ENCODE peak calls at places on chromosomes 4 and X, in seven cellular contexts. K is stomach, P is tibial nerve, H is ovary, Z is SK-N-SH, O is transverse colon, I is sigmoid colon. F is an unnamed sample.

GRCh38 chr4:138242076-138242829 is at the start of gene SLC7A11:
- DNase-seq in K (peak; percentile 78), P (no peak), H (no peak), Z (peak; percentile 27), O (peak; percentile 83), I (no peak), F (no peak)

GRCh38 chrX:110914281-110914680 is 118.7 kb upstream of the CHRDL1 start:
- DNase-seq in K (no peak), P (no peak), H (no peak), Z (no peak), O (no peak), I (no peak), F (no peak)

GRCh38 chr4:6573986-6574746 is 823 bp upstream of the MAN2B2 start:
- DNase-seq in K (no peak), P (no peak), H (no peak), Z (no peak), O (no peak), I (no peak), F (no peak)

GRCh38 chr4:28167411-28167810 is 1306.8 kb downstream of the STIM2 start:
- DNase-seq in K (peak; percentile 44), P (no peak), H (no peak), Z (no peak), O (no peak), I (no peak), F (no peak)

GRCh38 chr4:141530627-141531026 is 105.8 kb upstream of the IL15 start:
- DNase-seq in K (no peak), P (no peak), H (no peak), Z (no peak), O (no peak), I (no peak), F (no peak)

GRCh38 chr4:40189997-40190396 is 6.8 kb upstream of the RHOH start:
- DNase-seq in K (peak; percentile 78), P (no peak), H (peak; percentile 38), Z (no peak), O (no peak), I (no peak), F (no peak)

GRCh38 chrX:134520860-134521390 is 61.0 kb downstream of the HPRT1 start:
- DNase-seq in K (no peak), P (no peak), H (no peak), Z (peak; percentile 61), O (peak; percentile 23), I (no peak), F (no peak)

GRCh38 chr4:38464328-38464727 is 199.7 kb upstream of the KLF3 start:
- DNase-seq in K (no peak), P (no peak), H (no peak), Z (no peak), O (no peak), I (no peak), F (no peak)

GRCh38 chrX:155221351-155221750 is 5.1 kb downstream of the VBP1 start:
- DNase-seq in K (no peak), P (no peak), H (no peak), Z (no peak), O (no peak), I (no peak), F (no peak)

GRCh38 chr4:28177641-28178040 is 1317.0 kb downstream of the STIM2 start:
- DNase-seq in K (no peak), P (no peak), H (no peak), Z (no peak), O (no peak), I (no peak), F (no peak)

GRCh38 chr4:172514011-172514410 is 654.6 kb upstream of the GALNT7 start:
- DNase-seq in K (no peak), P (no peak), H (no peak), Z (no peak), O (peak; percentile 35), I (peak; percentile 35), F (no peak)

GRCh38 chr4:94390804-94391410 is 48.3 kb upstream of the HPGDS start:
- DNase-seq in K (no peak), P (no peak), H (no peak), Z (peak; percentile 20), O (no peak), I (no peak), F (no peak)

GRCh38 chr4:157304769-157305168 is 84.2 kb downstream of the GRIA2 start:
- DNase-seq in K (no peak), P (no peak), H (no peak), Z (no peak), O (no peak), I (no peak), F (no peak)

GRCh38 chr4:26298198-26298950 is 22.4 kb upstream of the RBPJ start:
- DNase-seq in K (no peak), P (no peak), H (no peak), Z (no peak), O (no peak), I (no peak), F (no peak)

GRCh38 chrX:45191383-45191782 is 9.3 kb downstream of the DIPK2B start:
- DNase-seq in K (no peak), P (no peak), H (no peak), Z (no peak), O (no peak), I (no peak), F (no peak)

GRCh38 chr4:105092356-105092755 is 54.3 kb upstream of the TET2 start:
- DNase-seq in K (no peak), P (no peak), H (no peak), Z (no peak), O (no peak), I (no peak), F (no peak)

GRCh38 chrX:5646818-5647217 is 581.8 kb downstream of the NLGN4X start:
- DNase-seq in K (no peak), P (no peak), H (no peak), Z (no peak), O (peak; percentile 16), I (no peak), F (no peak)

GRCh38 chrX:122907375-122907774 is 276.7 kb upstream of the GRIA3 start:
- DNase-seq in K (no peak), P (no peak), H (no peak), Z (no peak), O (no peak), I (no peak), F (no peak)

GRCh38 chr4:184722798-184723197 is 11.1 kb downstream of the CENPU start:
- DNase-seq in K (no peak), P (no peak), H (no peak), Z (no peak), O (peak; percentile 48), I (no peak), F (no peak)

GRCh38 chr4:1093391-1094335 is 19.7 kb downstream of the RNF212 start:
- DNase-seq in K (no peak), P (no peak), H (no peak), Z (no peak), O (no peak), I (no peak), F (no peak)

GRCh38 chr4:100095729-100096595 is 94.3 kb downstream of the DDIT4L start:
- DNase-seq in K (peak; percentile 51), P (peak; percentile 58), H (peak; percentile 67), Z (peak; percentile 50), O (peak; percentile 33), I (peak; percentile 84), F (peak; percentile 68)

GRCh38 chrX:22345884-22346283 is 73.2 kb downstream of the CBLL2 start:
- DNase-seq in K (no peak), P (no peak), H (no peak), Z (no peak), O (no peak), I (no peak), F (no peak)

GRCh38 chrX:3465017-3465416 is 118.6 kb upstream of the MXRA5 start:
- DNase-seq in K (no peak), P (no peak), H (no peak), Z (no peak), O (no peak), I (no peak), F (no peak)

GRCh38 chrX:84188320-84188834 is 378 bp upstream of the RPS6KA6 start:
- DNase-seq in K (peak; percentile 51), P (no peak), H (peak; percentile 73), Z (peak; percentile 82), O (peak; percentile 55), I (peak; percentile 78), F (no peak)
- TF ChIP-seq CTCF in K (no peak), P (no peak), H (no peak), Z (no peak), O (no peak), I (no peak), F (no peak)

DNA sequence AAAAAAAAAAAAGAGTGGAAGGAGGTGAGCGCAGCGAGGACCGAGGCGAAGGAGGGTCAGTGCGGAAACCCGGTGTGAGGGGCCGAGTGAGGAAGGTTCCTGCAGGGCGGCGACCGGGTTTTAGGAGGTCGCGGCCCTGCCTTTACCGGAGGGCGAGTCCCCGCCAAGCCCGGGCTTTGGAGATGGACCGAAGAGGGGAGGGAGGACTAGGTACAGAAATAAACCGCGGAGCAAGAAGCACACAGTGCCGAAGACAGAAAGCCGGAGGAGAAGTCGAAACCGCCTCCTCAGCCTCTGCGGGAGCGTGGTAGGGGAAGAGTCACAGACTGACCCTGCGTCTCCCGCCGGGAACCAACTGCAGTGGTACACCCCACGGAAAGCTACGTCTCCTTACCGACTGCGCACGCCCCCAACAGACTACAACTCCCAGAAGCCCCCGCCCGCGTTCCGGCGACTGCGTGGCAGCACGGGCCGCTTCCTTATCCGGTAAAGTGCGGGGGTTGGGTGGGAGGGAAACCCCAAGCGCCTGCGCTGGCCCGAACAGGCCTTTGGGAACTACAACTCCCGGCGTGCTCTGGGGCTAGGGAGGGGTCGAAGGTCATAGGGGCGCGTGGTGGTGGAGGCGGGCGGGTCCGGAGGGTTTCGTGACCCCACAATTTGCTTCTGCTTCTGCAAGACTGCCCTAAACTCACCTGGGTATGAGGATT is at the start of gene NFXL1:
- DNase-seq in K (peak; percentile 97), P (peak; percentile 95), H (peak; percentile 96), Z (peak; percentile 94), O (peak; percentile 98), I (peak; percentile 99), F (peak; percentile 97)
- TF ChIP-seq EP300 in K (no peak), P (peak; percentile 89), H (no peak), Z (no peak), O (no peak), I (no peak), F (no peak)

DNA sequence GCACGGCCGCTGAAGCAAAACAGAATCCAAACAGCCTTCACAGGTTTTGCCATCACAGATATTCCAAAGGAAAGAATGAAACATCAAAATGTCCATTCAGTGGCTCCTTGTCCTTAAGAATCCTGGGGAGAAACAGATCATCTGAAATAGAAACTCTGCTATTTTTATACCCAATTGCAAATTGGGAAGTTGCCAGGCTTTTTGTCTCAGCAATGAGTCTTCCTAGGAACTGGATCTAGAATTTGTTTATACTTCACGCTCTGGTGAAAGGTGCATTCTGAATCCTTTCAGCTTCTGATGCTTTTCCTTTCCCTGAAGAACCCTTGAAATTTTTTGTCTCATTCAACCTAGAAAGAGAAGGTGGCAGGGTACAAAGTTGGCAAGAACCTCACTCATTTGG is 218.9 kb downstream of the FBXW7 start:
- DNase-seq in K (no peak), P (no peak), H (no peak), Z (no peak), O (no peak), I (no peak), F (no peak)
- TF ChIP-seq CTCF in K (no peak), P (no peak), H (no peak), Z (no peak), O (no peak), I (no peak), F (no peak)

DNA sequence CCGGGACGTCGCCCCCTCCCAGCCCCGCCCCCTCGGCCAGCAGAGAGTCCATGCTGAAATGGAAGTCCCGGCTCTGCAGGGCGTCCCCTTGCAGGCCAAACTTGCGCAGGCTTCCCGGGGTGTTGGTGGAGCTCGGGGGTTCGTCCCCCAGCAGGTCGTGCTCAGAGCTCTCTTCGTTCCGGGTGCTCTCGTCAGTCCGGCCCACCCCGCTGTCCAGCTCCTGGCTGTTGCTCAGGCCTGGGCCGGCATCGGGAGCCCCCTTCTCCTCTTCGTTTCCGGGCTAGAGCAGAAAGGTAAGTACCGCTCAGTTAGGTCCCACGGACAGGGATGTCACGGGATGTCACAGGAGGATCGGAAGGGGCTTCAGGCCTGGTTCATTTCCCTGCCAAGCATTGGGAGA is 10.2 kb downstream of the SSR4 start:
- DNase-seq in K (no peak), P (no peak), H (no peak), Z (no peak), O (no peak), I (no peak), F (no peak)
- TF ChIP-seq EP300 in K (no peak), P (no peak), H (no peak), Z (no peak), O (no peak), I (no peak), F (no peak)